ENCODE peak calls at places on chromosomes 7 and 10, in ten cellular contexts. One of them, this sample, is unnamed.

GRCh38 chr10:130021373-130021950 is 57.4 kb upstream of the EBF3 start:
- DNase-seq in LHCN-M2: peak; percentile 97
- DNase-seq in ELF-1: no peak
- DNase-seq in T-helper 2 cell: peak; percentile 58
- DNase-seq in brain microvascular endothelial cell: peak; percentile 32
- DNase-seq in activated CD4-positive, alpha-beta T cell treated with anti-CD3 and anti-CD28 coated beads, Interleukin-2, amount 10 ng/mL, durations not matched to agents 7 days and 5 days: no peak
- DNase-seq in activated effector memory CD4-positive, alpha-beta T cell treated with anti-CD3 and anti-CD28 coated beads, Interleukin-2, amount 50 U/mL, for 16 hours: no peak
- DNase-seq in Kasumi-1: no peak
- DNase-seq in hypothalamus: no peak
- DNase-seq in substantia nigra: no peak
- DNase-seq in this sample: peak; percentile 36

GRCh38 chr10:26870766-26871165 is 10.0 kb upstream of the ABI1 start:
- DNase-seq in activated CD4-positive, alpha-beta T cell treated with anti-CD3 and anti-CD28 coated beads, Interleukin-2, amount 10 ng/mL, durations not matched to agents 7 days and 5 days: no peak
- DNase-seq in activated effector memory CD4-positive, alpha-beta T cell treated with anti-CD3 and anti-CD28 coated beads, Interleukin-2, amount 50 U/mL, for 16 hours: no peak
- DNase-seq in substantia nigra: no peak
- DNase-seq in brain microvascular endothelial cell: no peak
- DNase-seq in Kasumi-1: no peak
- DNase-seq in hypothalamus: no peak
- DNase-seq in LHCN-M2: no peak
- DNase-seq in T-helper 2 cell: no peak
- DNase-seq in ELF-1: no peak
- DNase-seq in this sample: no peak

GRCh38 chr10:10831085-10831484 is 186.6 kb upstream of the CELF2 start:
- DNase-seq in substantia nigra: no peak
- DNase-seq in brain microvascular endothelial cell: peak; percentile 85
- DNase-seq in LHCN-M2: peak; percentile 92
- DNase-seq in hypothalamus: no peak
- DNase-seq in ELF-1: no peak
- DNase-seq in T-helper 2 cell: no peak
- DNase-seq in Kasumi-1: no peak
- DNase-seq in activated effector memory CD4-positive, alpha-beta T cell treated with anti-CD3 and anti-CD28 coated beads, Interleukin-2, amount 50 U/mL, for 16 hours: no peak
- DNase-seq in activated CD4-positive, alpha-beta T cell treated with anti-CD3 and anti-CD28 coated beads, Interleukin-2, amount 10 ng/mL, durations not matched to agents 7 days and 5 days: no peak
- DNase-seq in this sample: peak; percentile 86

GRCh38 chr7:141706394-141707064 is 1.6 kb upstream of the WEE2 start:
- DNase-seq in activated CD4-positive, alpha-beta T cell treated with anti-CD3 and anti-CD28 coated beads, Interleukin-2, amount 10 ng/mL, durations not matched to agents 7 days and 5 days: no peak
- DNase-seq in Kasumi-1: no peak
- DNase-seq in T-helper 2 cell: no peak
- DNase-seq in ELF-1: no peak
- DNase-seq in activated effector memory CD4-positive, alpha-beta T cell treated with anti-CD3 and anti-CD28 coated beads, Interleukin-2, amount 50 U/mL, for 16 hours: no peak
- DNase-seq in hypothalamus: no peak
- DNase-seq in substantia nigra: no peak
- DNase-seq in LHCN-M2: no peak
- DNase-seq in brain microvascular endothelial cell: no peak
- DNase-seq in this sample: no peak

GRCh38 chr7:100799037-100799896 is 28.1 kb downstream of the EPHB4 start:
- DNase-seq in T-helper 2 cell: peak; percentile 62
- DNase-seq in Kasumi-1: peak; percentile 82
- DNase-seq in hypothalamus: peak; percentile 20
- DNase-seq in LHCN-M2: peak; percentile 74
- DNase-seq in activated effector memory CD4-positive, alpha-beta T cell treated with anti-CD3 and anti-CD28 coated beads, Interleukin-2, amount 50 U/mL, for 16 hours: peak; percentile 74
- DNase-seq in activated CD4-positive, alpha-beta T cell treated with anti-CD3 and anti-CD28 coated beads, Interleukin-2, amount 10 ng/mL, durations not matched to agents 7 days and 5 days: peak; percentile 66
- DNase-seq in ELF-1: peak; percentile 89
- DNase-seq in substantia nigra: no peak
- DNase-seq in brain microvascular endothelial cell: peak; percentile 26
- DNase-seq in this sample: peak; percentile 47

GRCh38 chr7:83161186-83161585 is 1.5 kb downstream of the PCLO start:
- DNase-seq in LHCN-M2: no peak
- DNase-seq in ELF-1: no peak
- DNase-seq in substantia nigra: no peak
- DNase-seq in activated CD4-positive, alpha-beta T cell treated with anti-CD3 and anti-CD28 coated beads, Interleukin-2, amount 10 ng/mL, durations not matched to agents 7 days and 5 days: no peak
- DNase-seq in hypothalamus: no peak
- DNase-seq in T-helper 2 cell: no peak
- DNase-seq in brain microvascular endothelial cell: no peak
- DNase-seq in activated effector memory CD4-positive, alpha-beta T cell treated with anti-CD3 and anti-CD28 coated beads, Interleukin-2, amount 50 U/mL, for 16 hours: no peak
- DNase-seq in Kasumi-1: peak; percentile 34
- DNase-seq in this sample: no peak

GRCh38 chr10:61138728-61139127 is 194.7 kb upstream of the RHOBTB1 start:
- DNase-seq in activated effector memory CD4-positive, alpha-beta T cell treated with anti-CD3 and anti-CD28 coated beads, Interleukin-2, amount 50 U/mL, for 16 hours: no peak
- DNase-seq in hypothalamus: no peak
- DNase-seq in substantia nigra: no peak
- DNase-seq in activated CD4-positive, alpha-beta T cell treated with anti-CD3 and anti-CD28 coated beads, Interleukin-2, amount 10 ng/mL, durations not matched to agents 7 days and 5 days: no peak
- DNase-seq in ELF-1: no peak
- DNase-seq in Kasumi-1: no peak
- DNase-seq in brain microvascular endothelial cell: no peak
- DNase-seq in T-helper 2 cell: no peak
- DNase-seq in LHCN-M2: no peak
- DNase-seq in this sample: no peak

GRCh38 chr10:60441515-60441914 is 51.8 kb upstream of the ANK3 start:
- DNase-seq in brain microvascular endothelial cell: no peak
- DNase-seq in T-helper 2 cell: peak; percentile 29
- DNase-seq in LHCN-M2: no peak
- DNase-seq in activated CD4-positive, alpha-beta T cell treated with anti-CD3 and anti-CD28 coated beads, Interleukin-2, amount 10 ng/mL, durations not matched to agents 7 days and 5 days: no peak
- DNase-seq in activated effector memory CD4-positive, alpha-beta T cell treated with anti-CD3 and anti-CD28 coated beads, Interleukin-2, amount 50 U/mL, for 16 hours: no peak
- DNase-seq in Kasumi-1: peak; percentile 88
- DNase-seq in substantia nigra: no peak
- DNase-seq in hypothalamus: no peak
- DNase-seq in ELF-1: no peak
- DNase-seq in this sample: peak; percentile 42

GRCh38 chr7:67738-68395 is 124.5 kb upstream of the FAM20C start:
- DNase-seq in Kasumi-1: no peak
- DNase-seq in LHCN-M2: peak; percentile 72
- DNase-seq in activated effector memory CD4-positive, alpha-beta T cell treated with anti-CD3 and anti-CD28 coated beads, Interleukin-2, amount 50 U/mL, for 16 hours: peak; percentile 28
- DNase-seq in brain microvascular endothelial cell: no peak
- DNase-seq in ELF-1: no peak
- DNase-seq in hypothalamus: no peak
- DNase-seq in T-helper 2 cell: no peak
- DNase-seq in activated CD4-positive, alpha-beta T cell treated with anti-CD3 and anti-CD28 coated beads, Interleukin-2, amount 10 ng/mL, durations not matched to agents 7 days and 5 days: no peak
- DNase-seq in substantia nigra: no peak
- DNase-seq in this sample: no peak

GRCh38 chr7:17311952-17312351 is 13.5 kb downstream of the AHR start:
- DNase-seq in Kasumi-1: no peak
- DNase-seq in substantia nigra: no peak
- DNase-seq in T-helper 2 cell: no peak
- DNase-seq in ELF-1: peak; percentile 8
- DNase-seq in hypothalamus: no peak
- DNase-seq in brain microvascular endothelial cell: no peak
- DNase-seq in LHCN-M2: no peak
- DNase-seq in activated CD4-positive, alpha-beta T cell treated with anti-CD3 and anti-CD28 coated beads, Interleukin-2, amount 10 ng/mL, durations not matched to agents 7 days and 5 days: no peak
- DNase-seq in activated effector memory CD4-positive, alpha-beta T cell treated with anti-CD3 and anti-CD28 coated beads, Interleukin-2, amount 50 U/mL, for 16 hours: no peak
- DNase-seq in this sample: no peak

GRCh38 chr7:23373151-23374004 is 74.2 kb downstream of the MALSU1 start:
- DNase-seq in substantia nigra: no peak
- DNase-seq in activated effector memory CD4-positive, alpha-beta T cell treated with anti-CD3 and anti-CD28 coated beads, Interleukin-2, amount 50 U/mL, for 16 hours: peak; percentile 80
- DNase-seq in ELF-1: no peak
- DNase-seq in brain microvascular endothelial cell: no peak
- DNase-seq in hypothalamus: no peak
- DNase-seq in LHCN-M2: peak; percentile 89
- DNase-seq in T-helper 2 cell: peak; percentile 85
- DNase-seq in activated CD4-positive, alpha-beta T cell treated with anti-CD3 and anti-CD28 coated beads, Interleukin-2, amount 10 ng/mL, durations not matched to agents 7 days and 5 days: peak; percentile 48
- DNase-seq in Kasumi-1: peak; percentile 38
- DNase-seq in this sample: peak; percentile 54

GRCh38 chr10:86349474-86349873 is 17.1 kb downstream of the GRID1 start:
- DNase-seq in substantia nigra: no peak
- DNase-seq in Kasumi-1: peak; percentile 71
- DNase-seq in activated effector memory CD4-positive, alpha-beta T cell treated with anti-CD3 and anti-CD28 coated beads, Interleukin-2, amount 50 U/mL, for 16 hours: no peak
- DNase-seq in brain microvascular endothelial cell: no peak
- DNase-seq in activated CD4-positive, alpha-beta T cell treated with anti-CD3 and anti-CD28 coated beads, Interleukin-2, amount 10 ng/mL, durations not matched to agents 7 days and 5 days: no peak
- DNase-seq in T-helper 2 cell: no peak
- DNase-seq in LHCN-M2: peak; percentile 8
- DNase-seq in ELF-1: peak; percentile 74
- DNase-seq in hypothalamus: no peak
- DNase-seq in this sample: peak; percentile 14

GRCh38 chr7:75989726-75990388 is 4.5 kb downstream of the TMEM120A start:
- DNase-seq in T-helper 2 cell: no peak
- DNase-seq in activated CD4-positive, alpha-beta T cell treated with anti-CD3 and anti-CD28 coated beads, Interleukin-2, amount 10 ng/mL, durations not matched to agents 7 days and 5 days: no peak
- DNase-seq in substantia nigra: no peak
- DNase-seq in activated effector memory CD4-positive, alpha-beta T cell treated with anti-CD3 and anti-CD28 coated beads, Interleukin-2, amount 50 U/mL, for 16 hours: no peak
- DNase-seq in brain microvascular endothelial cell: no peak
- DNase-seq in Kasumi-1: no peak
- DNase-seq in hypothalamus: no peak
- DNase-seq in LHCN-M2: no peak
- DNase-seq in ELF-1: no peak
- DNase-seq in this sample: no peak

GRCh38 chr10:58473966-58474365 is 38.7 kb upstream of the BICC1 start:
- DNase-seq in substantia nigra: no peak
- DNase-seq in Kasumi-1: no peak
- DNase-seq in T-helper 2 cell: no peak
- DNase-seq in LHCN-M2: peak; percentile 61
- DNase-seq in brain microvascular endothelial cell: peak; percentile 43
- DNase-seq in activated CD4-positive, alpha-beta T cell treated with anti-CD3 and anti-CD28 coated beads, Interleukin-2, amount 10 ng/mL, durations not matched to agents 7 days and 5 days: no peak
- DNase-seq in hypothalamus: no peak
- DNase-seq in ELF-1: no peak
- DNase-seq in activated effector memory CD4-positive, alpha-beta T cell treated with anti-CD3 and anti-CD28 coated beads, Interleukin-2, amount 50 U/mL, for 16 hours: no peak
- DNase-seq in this sample: no peak

GRCh38 chr7:135974667-135975066 is 2.5 kb downstream of the MTPN start:
- DNase-seq in LHCN-M2: no peak
- DNase-seq in Kasumi-1: no peak
- DNase-seq in hypothalamus: no peak
- DNase-seq in activated CD4-positive, alpha-beta T cell treated with anti-CD3 and anti-CD28 coated beads, Interleukin-2, amount 10 ng/mL, durations not matched to agents 7 days and 5 days: no peak
- DNase-seq in brain microvascular endothelial cell: no peak
- DNase-seq in T-helper 2 cell: no peak
- DNase-seq in substantia nigra: no peak
- DNase-seq in activated effector memory CD4-positive, alpha-beta T cell treated with anti-CD3 and anti-CD28 coated beads, Interleukin-2, amount 50 U/mL, for 16 hours: no peak
- DNase-seq in ELF-1: no peak
- DNase-seq in this sample: no peak

GRCh38 chr7:23205861-23206510 is 24.1 kb downstream of the NUP42 start:
- DNase-seq in ELF-1: peak; percentile 64
- DNase-seq in LHCN-M2: no peak
- DNase-seq in Kasumi-1: no peak
- DNase-seq in activated effector memory CD4-positive, alpha-beta T cell treated with anti-CD3 and anti-CD28 coated beads, Interleukin-2, amount 50 U/mL, for 16 hours: no peak
- DNase-seq in activated CD4-positive, alpha-beta T cell treated with anti-CD3 and anti-CD28 coated beads, Interleukin-2, amount 10 ng/mL, durations not matched to agents 7 days and 5 days: no peak
- DNase-seq in brain microvascular endothelial cell: peak; percentile 5
- DNase-seq in hypothalamus: no peak
- DNase-seq in T-helper 2 cell: no peak
- DNase-seq in substantia nigra: no peak
- DNase-seq in this sample: no peak

GRCh38 chr7:69018200-69018599 is 580.1 kb upstream of the AUTS2 start:
- DNase-seq in substantia nigra: no peak
- DNase-seq in Kasumi-1: no peak
- DNase-seq in LHCN-M2: no peak
- DNase-seq in activated CD4-positive, alpha-beta T cell treated with anti-CD3 and anti-CD28 coated beads, Interleukin-2, amount 10 ng/mL, durations not matched to agents 7 days and 5 days: no peak
- DNase-seq in brain microvascular endothelial cell: no peak
- DNase-seq in hypothalamus: no peak
- DNase-seq in activated effector memory CD4-positive, alpha-beta T cell treated with anti-CD3 and anti-CD28 coated beads, Interleukin-2, amount 50 U/mL, for 16 hours: no peak
- DNase-seq in ELF-1: peak; percentile 39
- DNase-seq in T-helper 2 cell: no peak
- DNase-seq in this sample: no peak

GRCh38 chr7:25790261-25790660 is 361.7 kb upstream of the NFE2L3 start:
- DNase-seq in brain microvascular endothelial cell: peak; percentile 28
- DNase-seq in T-helper 2 cell: no peak
- DNase-seq in ELF-1: no peak
- DNase-seq in hypothalamus: no peak
- DNase-seq in Kasumi-1: no peak
- DNase-seq in substantia nigra: no peak
- DNase-seq in LHCN-M2: peak; percentile 20
- DNase-seq in activated CD4-positive, alpha-beta T cell treated with anti-CD3 and anti-CD28 coated beads, Interleukin-2, amount 10 ng/mL, durations not matched to agents 7 days and 5 days: no peak
- DNase-seq in activated effector memory CD4-positive, alpha-beta T cell treated with anti-CD3 and anti-CD28 coated beads, Interleukin-2, amount 50 U/mL, for 16 hours: no peak
- DNase-seq in this sample: peak; percentile 17

GRCh38 chr10:78433063-78433717 is 399.5 kb downstream of the RPS24 start:
- DNase-seq in Kasumi-1: no peak
- DNase-seq in brain microvascular endothelial cell: no peak
- DNase-seq in activated CD4-positive, alpha-beta T cell treated with anti-CD3 and anti-CD28 coated beads, Interleukin-2, amount 10 ng/mL, durations not matched to agents 7 days and 5 days: no peak
- DNase-seq in T-helper 2 cell: no peak
- DNase-seq in substantia nigra: no peak
- DNase-seq in activated effector memory CD4-positive, alpha-beta T cell treated with anti-CD3 and anti-CD28 coated beads, Interleukin-2, amount 50 U/mL, for 16 hours: no peak
- DNase-seq in ELF-1: peak; percentile 77
- DNase-seq in hypothalamus: no peak
- DNase-seq in LHCN-M2: no peak
- DNase-seq in this sample: no peak

GRCh38 chr10:62916157-62916603 is 100.0 kb upstream of the EGR2 start:
- DNase-seq in substantia nigra: no peak
- DNase-seq in LHCN-M2: peak; percentile 85
- DNase-seq in activated effector memory CD4-positive, alpha-beta T cell treated with anti-CD3 and anti-CD28 coated beads, Interleukin-2, amount 50 U/mL, for 16 hours: no peak
- DNase-seq in hypothalamus: no peak
- DNase-seq in ELF-1: no peak
- DNase-seq in T-helper 2 cell: no peak
- DNase-seq in Kasumi-1: no peak
- DNase-seq in brain microvascular endothelial cell: peak; percentile 67
- DNase-seq in activated CD4-positive, alpha-beta T cell treated with anti-CD3 and anti-CD28 coated beads, Interleukin-2, amount 10 ng/mL, durations not matched to agents 7 days and 5 days: no peak
- DNase-seq in this sample: peak; percentile 90

GRCh38 chr7:31058122-31058521 is 6.0 kb downstream of the ADCYAP1R1 start:
- DNase-seq in brain microvascular endothelial cell: peak; percentile 12
- DNase-seq in LHCN-M2: peak; percentile 58
- DNase-seq in activated effector memory CD4-positive, alpha-beta T cell treated with anti-CD3 and anti-CD28 coated beads, Interleukin-2, amount 50 U/mL, for 16 hours: no peak
- DNase-seq in hypothalamus: no peak
- DNase-seq in activated CD4-positive, alpha-beta T cell treated with anti-CD3 and anti-CD28 coated beads, Interleukin-2, amount 10 ng/mL, durations not matched to agents 7 days and 5 days: no peak
- DNase-seq in substantia nigra: no peak
- DNase-seq in Kasumi-1: no peak
- DNase-seq in ELF-1: no peak
- DNase-seq in T-helper 2 cell: no peak
- DNase-seq in this sample: peak; percentile 37

GRCh38 chr7:54778696-54779285 is 19.8 kb upstream of the SEC61G start:
- DNase-seq in substantia nigra: no peak
- DNase-seq in activated effector memory CD4-positive, alpha-beta T cell treated with anti-CD3 and anti-CD28 coated beads, Interleukin-2, amount 50 U/mL, for 16 hours: no peak
- DNase-seq in activated CD4-positive, alpha-beta T cell treated with anti-CD3 and anti-CD28 coated beads, Interleukin-2, amount 10 ng/mL, durations not matched to agents 7 days and 5 days: no peak
- DNase-seq in LHCN-M2: peak; percentile 11
- DNase-seq in ELF-1: no peak
- DNase-seq in brain microvascular endothelial cell: no peak
- DNase-seq in hypothalamus: no peak
- DNase-seq in Kasumi-1: no peak
- DNase-seq in T-helper 2 cell: no peak
- DNase-seq in this sample: no peak

GRCh38 chr7:82481499-82482097 is 38.0 kb upstream of the CACNA2D1 start:
- DNase-seq in substantia nigra: no peak
- DNase-seq in T-helper 2 cell: peak; percentile 0
- DNase-seq in hypothalamus: no peak
- DNase-seq in activated effector memory CD4-positive, alpha-beta T cell treated with anti-CD3 and anti-CD28 coated beads, Interleukin-2, amount 50 U/mL, for 16 hours: no peak
- DNase-seq in activated CD4-positive, alpha-beta T cell treated with anti-CD3 and anti-CD28 coated beads, Interleukin-2, amount 10 ng/mL, durations not matched to agents 7 days and 5 days: no peak
- DNase-seq in ELF-1: no peak
- DNase-seq in LHCN-M2: peak; percentile 34
- DNase-seq in brain microvascular endothelial cell: no peak
- DNase-seq in Kasumi-1: peak; percentile 63
- DNase-seq in this sample: peak; percentile 35

GRCh38 chr7:70525991-70526390 is 606.0 kb upstream of the GALNT17 start:
- DNase-seq in LHCN-M2: no peak
- DNase-seq in substantia nigra: no peak
- DNase-seq in T-helper 2 cell: no peak
- DNase-seq in ELF-1: no peak
- DNase-seq in brain microvascular endothelial cell: no peak
- DNase-seq in activated effector memory CD4-positive, alpha-beta T cell treated with anti-CD3 and anti-CD28 coated beads, Interleukin-2, amount 50 U/mL, for 16 hours: no peak
- DNase-seq in hypothalamus: no peak
- DNase-seq in Kasumi-1: no peak
- DNase-seq in activated CD4-positive, alpha-beta T cell treated with anti-CD3 and anti-CD28 coated beads, Interleukin-2, amount 10 ng/mL, durations not matched to agents 7 days and 5 days: no peak
- DNase-seq in this sample: no peak

GRCh38 chr10:130455111-130455695 is 319.0 kb downstream of the GLRX3 start:
- DNase-seq in Kasumi-1: no peak
- DNase-seq in activated CD4-positive, alpha-beta T cell treated with anti-CD3 and anti-CD28 coated beads, Interleukin-2, amount 10 ng/mL, durations not matched to agents 7 days and 5 days: no peak
- DNase-seq in substantia nigra: no peak
- DNase-seq in hypothalamus: no peak
- DNase-seq in T-helper 2 cell: no peak
- DNase-seq in brain microvascular endothelial cell: no peak
- DNase-seq in ELF-1: no peak
- DNase-seq in activated effector memory CD4-positive, alpha-beta T cell treated with anti-CD3 and anti-CD28 coated beads, Interleukin-2, amount 50 U/mL, for 16 hours: no peak
- DNase-seq in LHCN-M2: no peak
- DNase-seq in this sample: no peak

GRCh38 chr10:84829121-84829520 is 500.7 kb downstream of the CCSER2 start:
- DNase-seq in T-helper 2 cell: no peak
- DNase-seq in brain microvascular endothelial cell: peak; percentile 35
- DNase-seq in activated effector memory CD4-positive, alpha-beta T cell treated with anti-CD3 and anti-CD28 coated beads, Interleukin-2, amount 50 U/mL, for 16 hours: no peak
- DNase-seq in ELF-1: no peak
- DNase-seq in hypothalamus: no peak
- DNase-seq in substantia nigra: no peak
- DNase-seq in activated CD4-positive, alpha-beta T cell treated with anti-CD3 and anti-CD28 coated beads, Interleukin-2, amount 10 ng/mL, durations not matched to agents 7 days and 5 days: no peak
- DNase-seq in LHCN-M2: no peak
- DNase-seq in Kasumi-1: no peak
- DNase-seq in this sample: no peak

GRCh38 chr10:118958984-118959916 is 70.3 kb upstream of the NANOS1 start:
- DNase-seq in LHCN-M2: peak; percentile 64
- DNase-seq in brain microvascular endothelial cell: no peak
- DNase-seq in T-helper 2 cell: peak; percentile 4
- DNase-seq in ELF-1: peak; percentile 48
- DNase-seq in hypothalamus: no peak
- DNase-seq in Kasumi-1: no peak
- DNase-seq in activated effector memory CD4-positive, alpha-beta T cell treated with anti-CD3 and anti-CD28 coated beads, Interleukin-2, amount 50 U/mL, for 16 hours: no peak
- DNase-seq in activated CD4-positive, alpha-beta T cell treated with anti-CD3 and anti-CD28 coated beads, Interleukin-2, amount 10 ng/mL, durations not matched to agents 7 days and 5 days: no peak
- DNase-seq in substantia nigra: no peak
- DNase-seq in this sample: peak; percentile 81

GRCh38 chr10:87053121-87053520 is 33.0 kb downstream of the FAM25A start:
- DNase-seq in LHCN-M2: no peak
- DNase-seq in hypothalamus: peak; percentile 6
- DNase-seq in substantia nigra: peak; percentile 13
- DNase-seq in brain microvascular endothelial cell: no peak
- DNase-seq in ELF-1: no peak
- DNase-seq in activated effector memory CD4-positive, alpha-beta T cell treated with anti-CD3 and anti-CD28 coated beads, Interleukin-2, amount 50 U/mL, for 16 hours: no peak
- DNase-seq in Kasumi-1: no peak
- DNase-seq in activated CD4-positive, alpha-beta T cell treated with anti-CD3 and anti-CD28 coated beads, Interleukin-2, amount 10 ng/mL, durations not matched to agents 7 days and 5 days: no peak
- DNase-seq in T-helper 2 cell: no peak
- DNase-seq in this sample: no peak

This sample was measured in HCEC 1CT.